ENCODE peak calls at places on chromosomes 5 and 9, in seven cellular contexts. M, Z, V, P, A, K and X are unnamed samples.

GRCh38 chr5:134184155-134185135 is 7.7 kb upstream of the SKP1 start:
- DNase-seq in M (peak), Z (peak), V (peak), P (peak), A (peak), K (peak), X (peak)

GRCh38 chr5:159911349-159911748 is 4.9 kb upstream of the ADRA1B start:
- DNase-seq in M (no peak), Z (no peak), V (no peak), P (no peak), A (no peak), K (no peak), X (no peak)

GRCh38 chr5:133635051-133635450 is 22.7 kb upstream of the FSTL4 start:
- DNase-seq in M (no peak), Z (no peak), V (no peak), P (peak), A (no peak), K (peak), X (no peak)

GRCh38 chr5:74212336-74212735 is 428.2 kb downstream of the ENC1 start:
- DNase-seq in M (no peak), Z (no peak), V (no peak), P (no peak), A (no peak), K (no peak), X (no peak)

GRCh38 chr5:168300377-168301182 is 9.1 kb downstream of the WWC1 start:
- DNase-seq in M (no peak), Z (no peak), V (no peak), P (no peak), A (no peak), K (peak), X (no peak)

GRCh38 chr9:73093740-73094379 is 57.8 kb upstream of the ANXA1 start:
- DNase-seq in M (no peak), Z (no peak), V (no peak), P (no peak), A (no peak), K (no peak), X (no peak)

GRCh38 chr9:107815782-107816181 is 326.2 kb upstream of the KLF4 start:
- DNase-seq in M (no peak), Z (no peak), V (no peak), P (no peak), A (no peak), K (no peak), X (no peak)

GRCh38 chr5:173301695-173302545 is 26.3 kb downstream of the STC2 start:
- DNase-seq in M (no peak), Z (no peak), V (no peak), P (no peak), A (no peak), K (no peak), X (no peak)

GRCh38 chr9:111038336-111039202 is at the start of gene LPAR1:
- DNase-seq in M (no peak), Z (no peak), V (peak), P (peak), A (no peak), K (peak), X (no peak)

GRCh38 chr5:125489146-125489545 is 742.7 kb upstream of the ZNF608 start:
- DNase-seq in M (no peak), Z (no peak), V (no peak), P (no peak), A (no peak), K (no peak), X (no peak)

GRCh38 chr9:35074141-35074540 is 1.7 kb upstream of the VCP start:
- DNase-seq in M (no peak), Z (no peak), V (peak), P (no peak), A (no peak), K (no peak), X (no peak)

GRCh38 chr9:16675131-16675530 is 195.3 kb downstream of the BNC2 start:
- DNase-seq in M (no peak), Z (no peak), V (no peak), P (no peak), A (no peak), K (no peak), X (no peak)

GRCh38 chr9:34995288-34996060 is 5.9 kb downstream of the DNAJB5 start:
- DNase-seq in M (no peak), Z (no peak), V (no peak), P (no peak), A (no peak), K (no peak), X (no peak)

GRCh38 chr5:154444559-154445421 is 1.0 kb upstream of the SAP30L start:
- DNase-seq in M (no peak), Z (peak), V (peak), P (peak), A (peak), K (peak), X (no peak)

GRCh38 chr5:138725885-138726457 is 27.3 kb upstream of the CTNNA1 start:
- DNase-seq in M (no peak), Z (no peak), V (no peak), P (no peak), A (no peak), K (no peak), X (no peak)

GRCh38 chr5:144436007-144436406 is 265.3 kb downstream of the KCTD16 start:
- DNase-seq in M (no peak), Z (no peak), V (no peak), P (no peak), A (no peak), K (no peak), X (no peak)

GRCh38 chr9:99140685-99141314 is 35.9 kb downstream of the TGFBR1 start:
- DNase-seq in M (peak), Z (no peak), V (no peak), P (peak), A (no peak), K (peak), X (no peak)

GRCh38 chr5:3661755-3662296 is 66.2 kb downstream of the IRX1 start:
- DNase-seq in M (no peak), Z (no peak), V (no peak), P (no peak), A (no peak), K (no peak), X (no peak)

GRCh38 chr9:12923472-12924009 is 148.7 kb downstream of the LURAP1L start:
- DNase-seq in M (no peak), Z (no peak), V (peak), P (no peak), A (no peak), K (no peak), X (no peak)

GRCh38 chr9:114805670-114806551 is at the start of gene TNFSF15:
- DNase-seq in M (no peak), Z (peak), V (no peak), P (peak), A (no peak), K (peak), X (peak)

GRCh38 chr9:27414215-27414731 is 109.8 kb upstream of the IFNK start:
- DNase-seq in M (no peak), Z (no peak), V (no peak), P (no peak), A (no peak), K (no peak), X (no peak)

GRCh38 chr9:101356619-101357018 is 28.2 kb downstream of the BAAT start:
- DNase-seq in M (no peak), Z (no peak), V (no peak), P (no peak), A (no peak), K (no peak), X (no peak)

GRCh38 chr5:175347931-175348330 is 96.1 kb downstream of the DRD1 start:
- DNase-seq in M (no peak), Z (no peak), V (no peak), P (no peak), A (no peak), K (no peak), X (no peak)

GRCh38 chr5:949815-950560 is 57.3 kb downstream of the TRIP13 start:
- DNase-seq in M (no peak), Z (no peak), V (no peak), P (no peak), A (no peak), K (no peak), X (no peak)